ENCODE peak calls at places on chromosomes 3 and 15, in six cellular contexts. One of them, this sample, is unnamed.

GRCh38 chr3:177813322-177813721 is 616.0 kb upstream of the TBL1XR1 start:
- DNase-seq in K562: no peak
- DNase-seq in H1: no peak
- DNase-seq in GM12878: no peak
- DNase-seq in HL-60: no peak
- DNase-seq in HepG2: peak; percentile 23
- DNase-seq in this sample: no peak

GRCh38 chr15:95298729-95299128 is 1031.8 kb upstream of the NR2F2 start:
- DNase-seq in K562: no peak
- DNase-seq in H1: no peak
- DNase-seq in GM12878: no peak
- DNase-seq in HL-60: peak; percentile 22
- DNase-seq in HepG2: no peak
- DNase-seq in this sample: no peak

GRCh38 chr15:56699743-56700142 is 33.6 kb downstream of the ZNF280D start:
- DNase-seq in K562: no peak
- DNase-seq in H1: no peak
- DNase-seq in GM12878: no peak
- DNase-seq in HL-60: no peak
- DNase-seq in HepG2: no peak
- DNase-seq in this sample: no peak

GRCh38 chr3:188000361-188000861 is 153.5 kb upstream of the LPP start:
- DNase-seq in K562: no peak
- DNase-seq in H1: no peak
- DNase-seq in GM12878: no peak
- DNase-seq in HL-60: no peak
- DNase-seq in HepG2: no peak
- DNase-seq in this sample: no peak

GRCh38 chr3:159080821-159081220 is 279.0 kb downstream of the MFSD1 start:
- DNase-seq in K562: no peak
- DNase-seq in H1: no peak
- DNase-seq in GM12878: no peak
- DNase-seq in HL-60: no peak
- DNase-seq in HepG2: no peak
- DNase-seq in this sample: no peak

GRCh38 chr15:78103406-78104118 is 11.2 kb downstream of the SH2D7 start:
- DNase-seq in K562: no peak
- DNase-seq in H1: no peak
- DNase-seq in GM12878: peak; percentile 67
- DNase-seq in HL-60: peak; percentile 52
- DNase-seq in HepG2: no peak
- DNase-seq in this sample: no peak

GRCh38 chr15:64279131-64279530 is 76.8 kb downstream of the CSNK1G1 start:
- DNase-seq in K562: no peak
- DNase-seq in H1: no peak
- DNase-seq in GM12878: no peak
- DNase-seq in HL-60: no peak
- DNase-seq in HepG2: no peak
- DNase-seq in this sample: no peak

GRCh38 chr3:71905426-71905825 is 120.5 kb upstream of the PROK2 start:
- DNase-seq in K562: no peak
- DNase-seq in H1: no peak
- DNase-seq in GM12878: peak; percentile 38
- DNase-seq in HL-60: peak; percentile 36
- DNase-seq in HepG2: no peak
- DNase-seq in this sample: no peak

GRCh38 chr3:139127101-139127500 is 82.4 kb upstream of the PRR23C start:
- DNase-seq in K562: no peak
- DNase-seq in H1: no peak
- DNase-seq in GM12878: no peak
- DNase-seq in HL-60: no peak
- DNase-seq in HepG2: no peak
- DNase-seq in this sample: no peak

GRCh38 chr15:72688697-72689096 is 2.7 kb downstream of the BBS4 start:
- DNase-seq in K562: no peak
- DNase-seq in H1: no peak
- DNase-seq in GM12878: no peak
- DNase-seq in HL-60: no peak
- DNase-seq in HepG2: no peak
- DNase-seq in this sample: no peak

GRCh38 chr3:4928277-4928789 is 50.9 kb upstream of the BHLHE40 start:
- DNase-seq in K562: no peak
- DNase-seq in H1: no peak
- DNase-seq in GM12878: no peak
- DNase-seq in HL-60: no peak
- DNase-seq in HepG2: no peak
- DNase-seq in this sample: no peak

GRCh38 chr3:179324270-179324754 is 1.5 kb downstream of the ZNF639 start:
- DNase-seq in K562: peak; percentile 24
- DNase-seq in H1: no peak
- DNase-seq in GM12878: no peak
- DNase-seq in HL-60: no peak
- DNase-seq in HepG2: no peak
- DNase-seq in this sample: peak; percentile 30

GRCh38 chr3:50655009-50655830 is 19.5 kb upstream of the DOCK3 start:
- DNase-seq in K562: no peak
- DNase-seq in H1: no peak
- DNase-seq in GM12878: no peak
- DNase-seq in HL-60: no peak
- DNase-seq in HepG2: no peak
- DNase-seq in this sample: no peak

GRCh38 chr15:80489030-80489594 is 84.9 kb downstream of the ARNT2 start:
- DNase-seq in K562: no peak
- DNase-seq in H1: no peak
- DNase-seq in GM12878: no peak
- DNase-seq in HL-60: no peak
- DNase-seq in HepG2: peak; percentile 24
- DNase-seq in this sample: no peak

GRCh38 chr3:118713502-118714207 is 321.0 kb downstream of the IGSF11 start:
- DNase-seq in K562: no peak
- DNase-seq in H1: no peak
- DNase-seq in GM12878: no peak
- DNase-seq in HL-60: no peak
- DNase-seq in HepG2: peak; percentile 71
- DNase-seq in this sample: no peak

GRCh38 chr3:138444104-138444503 is 9.7 kb downstream of the ESYT3 start:
- DNase-seq in K562: no peak
- DNase-seq in H1: no peak
- DNase-seq in GM12878: no peak
- DNase-seq in HL-60: no peak
- DNase-seq in HepG2: no peak
- DNase-seq in this sample: no peak

GRCh38 chr3:112084980-112085697 is 1.1 kb upstream of the C3orf52 start:
- DNase-seq in K562: no peak
- DNase-seq in H1: no peak
- DNase-seq in GM12878: no peak
- DNase-seq in HL-60: no peak
- DNase-seq in HepG2: peak; percentile 39
- DNase-seq in this sample: no peak

GRCh38 chr3:10198761-10199688 is 34.3 kb downstream of the IRAK2 start:
- DNase-seq in K562: peak; percentile 60
- DNase-seq in H1: no peak
- DNase-seq in GM12878: peak; percentile 80
- DNase-seq in HL-60: no peak
- DNase-seq in HepG2: peak; percentile 12
- DNase-seq in this sample: no peak

GRCh38 chr3:149306751-149307434 is 26.5 kb downstream of the TM4SF18 start:
- DNase-seq in K562: no peak
- DNase-seq in H1: no peak
- DNase-seq in GM12878: no peak
- DNase-seq in HL-60: no peak
- DNase-seq in HepG2: no peak
- DNase-seq in this sample: no peak

GRCh38 chr3:13689373-13690265 is 140.7 kb downstream of the FBLN2 start:
- DNase-seq in K562: no peak
- DNase-seq in H1: no peak
- DNase-seq in GM12878: no peak
- DNase-seq in HL-60: no peak
- DNase-seq in HepG2: no peak
- DNase-seq in this sample: peak; percentile 67

GRCh38 chr15:31328999-31329639 is 2.5 kb downstream of the KLF13 start:
- DNase-seq in K562: peak; percentile 78
- DNase-seq in H1: no peak
- DNase-seq in GM12878: no peak
- DNase-seq in HL-60: peak; percentile 42
- DNase-seq in HepG2: no peak
- DNase-seq in this sample: peak; percentile 33

GRCh38 chr3:188348445-188349244 is 194.7 kb downstream of the LPP start:
- DNase-seq in K562: no peak
- DNase-seq in H1: no peak
- DNase-seq in GM12878: no peak
- DNase-seq in HL-60: peak; percentile 38
- DNase-seq in HepG2: peak; percentile 58
- DNase-seq in this sample: no peak

GRCh38 chr3:188270423-188270972 is 116.5 kb downstream of the LPP start:
- DNase-seq in K562: no peak
- DNase-seq in H1: no peak
- DNase-seq in GM12878: no peak
- DNase-seq in HL-60: no peak
- DNase-seq in HepG2: peak; percentile 89
- DNase-seq in this sample: no peak

DNA sequence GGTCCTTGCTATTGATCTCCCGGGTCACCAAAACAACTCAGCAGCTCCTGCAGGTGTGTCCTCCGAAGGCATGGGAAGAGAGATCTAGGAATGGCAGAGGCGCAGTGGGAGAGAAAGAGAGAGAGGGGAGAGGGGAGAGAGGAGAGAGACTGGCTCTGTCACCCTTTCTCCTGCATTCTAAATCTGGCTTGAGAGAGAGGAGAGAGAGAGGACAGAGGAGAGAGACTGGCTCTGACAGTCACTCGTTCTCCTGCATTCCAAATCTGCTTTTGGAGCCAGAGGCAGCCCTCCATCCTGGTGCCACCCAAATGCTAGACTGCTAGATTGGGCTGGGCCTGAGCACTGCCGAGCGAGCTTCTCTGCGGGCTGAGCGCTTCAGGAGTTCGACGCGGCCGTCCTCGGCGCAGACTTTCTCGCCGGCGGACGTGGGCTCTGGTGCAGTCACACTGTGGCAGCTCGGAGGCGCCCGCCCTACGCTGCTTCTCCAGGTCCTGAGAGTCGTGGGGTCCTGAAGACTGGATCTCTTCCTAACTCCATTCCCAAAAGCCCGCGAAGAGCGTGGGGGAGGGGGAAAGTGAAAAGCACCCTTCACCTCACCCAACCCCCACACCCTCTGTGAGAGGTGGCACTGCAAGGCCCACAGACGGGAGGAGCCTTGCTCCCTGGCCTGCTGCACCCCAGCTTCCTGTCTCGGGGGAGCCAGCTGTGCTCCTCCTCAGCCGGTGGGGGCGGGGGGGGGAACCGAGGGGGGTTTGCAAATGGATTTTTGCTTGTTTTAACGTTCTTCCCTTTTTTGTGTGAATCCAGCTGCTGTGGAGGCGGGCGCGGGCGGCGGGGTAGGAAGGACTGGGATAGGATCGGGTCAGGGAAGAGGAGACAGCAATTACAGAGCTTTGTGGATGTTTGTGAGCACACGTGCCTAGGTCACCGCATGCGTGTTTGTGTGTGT is 222.3 kb downstream of the MEIS2 start:
- DNase-seq in K562: no peak
- DNase-seq in H1: no peak
- DNase-seq in GM12878: no peak
- DNase-seq in HL-60: no peak
- DNase-seq in HepG2: no peak
- DNase-seq in this sample: no peak
- TF ChIP-seq GABPA in K562: no peak
- TF ChIP-seq GABPA in H1: peak; percentile 23
- TF ChIP-seq GABPA in GM12878: no peak
- TF ChIP-seq GABPA in HL-60: no peak
- TF ChIP-seq GABPA in HepG2: no peak
- TF ChIP-seq GABPA in this sample: no peak

GRCh38 chr3:129892857-129893615 is 475 bp downstream of the TMCC1 start:
- DNase-seq in K562: peak; percentile 80
- DNase-seq in H1: no peak
- DNase-seq in GM12878: peak; percentile 23
- DNase-seq in HL-60: no peak
- DNase-seq in HepG2: peak; percentile 36
- DNase-seq in this sample: peak; percentile 89
- TF ChIP-seq GABPA in K562: no peak
- TF ChIP-seq GABPA in H1: no peak
- TF ChIP-seq GABPA in GM12878: no peak
- TF ChIP-seq GABPA in HL-60: no peak
- TF ChIP-seq GABPA in HepG2: no peak
- TF ChIP-seq GABPA in this sample: no peak

GRCh38 chr15:59406446-59406845 is 31.5 kb upstream of the FAM81A start:
- DNase-seq in K562: no peak
- DNase-seq in H1: no peak
- DNase-seq in GM12878: no peak
- DNase-seq in HL-60: peak; percentile 50
- DNase-seq in HepG2: no peak
- DNase-seq in this sample: no peak
- TF ChIP-seq GABPA in K562: no peak
- TF ChIP-seq GABPA in H1: no peak
- TF ChIP-seq GABPA in GM12878: no peak
- TF ChIP-seq GABPA in HL-60: no peak
- TF ChIP-seq GABPA in HepG2: no peak
- TF ChIP-seq GABPA in this sample: no peak

DNA sequence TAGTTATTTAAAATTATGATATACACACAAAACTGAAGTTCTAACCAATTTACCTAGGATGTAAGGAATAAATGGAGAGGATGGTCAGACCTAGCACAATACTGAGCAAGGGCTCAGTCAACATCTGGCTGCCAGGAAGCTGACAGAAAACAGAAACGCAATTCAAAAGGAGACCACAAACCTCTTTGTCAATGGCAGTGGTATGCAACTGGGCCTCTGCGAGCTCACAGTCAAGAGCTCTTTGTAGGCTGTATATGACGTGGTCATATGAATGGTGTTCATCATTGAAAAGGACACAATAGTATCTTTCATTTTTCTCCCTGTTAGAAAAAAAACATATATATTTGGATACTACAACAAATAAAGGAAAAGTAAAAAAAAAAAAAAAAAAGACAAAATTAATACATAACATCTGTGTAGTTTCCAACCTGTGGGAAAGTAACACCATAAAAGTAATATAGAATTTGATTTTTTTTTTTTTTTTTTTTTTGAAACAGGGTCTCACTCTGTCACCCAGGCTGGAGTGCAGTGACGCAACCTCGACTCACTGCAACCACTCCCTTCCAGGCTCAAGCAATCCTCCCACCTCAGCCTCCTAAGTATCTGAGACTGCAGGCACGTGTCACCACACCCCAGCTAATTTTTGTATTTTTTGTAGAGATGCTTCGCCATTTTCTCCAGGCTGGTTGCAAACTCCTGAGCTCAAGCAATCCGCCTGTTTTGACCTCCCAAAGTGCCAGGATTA is 37.9 kb downstream of the UBR1 start:
- DNase-seq in K562: no peak
- DNase-seq in H1: no peak
- DNase-seq in GM12878: no peak
- DNase-seq in HL-60: peak; percentile 3
- DNase-seq in HepG2: peak; percentile 18
- DNase-seq in this sample: no peak
- TF ChIP-seq GABPA in K562: no peak
- TF ChIP-seq GABPA in H1: no peak
- TF ChIP-seq GABPA in GM12878: no peak
- TF ChIP-seq GABPA in HL-60: no peak
- TF ChIP-seq GABPA in HepG2: no peak
- TF ChIP-seq GABPA in this sample: no peak